ENCODE peak calls at places on chromosome 18, in seven cellular contexts. Z is fibroblast of lung, K is spleen, V is small intestine, E is body of pancreas, S is aorta, G is SJCRH30. Q is an unnamed sample.

GRCh38 chr18:5543036-5543671 is 643 bp downstream of the EPB41L3 start:
- DNase-seq in Z (no peak), K (peak), G (no peak), S (no peak), E (peak), V (no peak), Q (peak)

GRCh38 chr18:73896685-73897084 is 250.9 kb downstream of the FBXO15 start:
- DNase-seq in S (no peak), V (no peak), Z (no peak), E (no peak), G (no peak), K (no peak), Q (no peak)

GRCh38 chr18:78611869-78612268 is 367.7 kb upstream of the SALL3 start:
- DNase-seq in K (peak), S (no peak), Z (no peak), G (no peak), E (no peak), V (no peak), Q (no peak)

GRCh38 chr18:8952796-8953760 is 149.4 kb upstream of the NDUFV2 start:
- DNase-seq in G (no peak), S (no peak), E (no peak), Z (peak), K (no peak), V (no peak), Q (no peak)

GRCh38 chr18:55093808-55094207 is 134.5 kb upstream of the CCDC68 start:
- DNase-seq in Z (no peak), S (no peak), K (no peak), E (no peak), G (no peak), V (no peak), Q (no peak)

GRCh38 chr18:51666717-51667320 is 469.3 kb upstream of the MEX3C start:
- DNase-seq in Z (no peak), S (no peak), G (peak), V (peak), E (peak), K (no peak), Q (peak)

GRCh38 chr18:48658721-48659120 is 119.9 kb downstream of the CTIF start:
- DNase-seq in Z (no peak), V (no peak), E (no peak), K (no peak), S (no peak), G (no peak), Q (no peak)

GRCh38 chr18:73331212-73331772 is 463.5 kb upstream of the NETO1 start:
- DNase-seq in V (no peak), G (no peak), Z (no peak), E (no peak), S (no peak), K (no peak), Q (no peak)

GRCh38 chr18:40925071-40925541 is 1029.9 kb upstream of the PIK3C3 start:
- DNase-seq in Z (no peak), S (no peak), G (peak), E (no peak), V (no peak), K (no peak), Q (no peak)

GRCh38 chr18:22490429-22490846 is 72.7 kb upstream of the CTAGE1 start:
- DNase-seq in S (no peak), E (no peak), G (no peak), Z (no peak), V (peak), K (no peak), Q (no peak)

GRCh38 chr18:48095726-48096125 is 165.3 kb upstream of the SMAD2 start:
- DNase-seq in Z (no peak), E (no peak), G (no peak), K (no peak), V (no peak), S (no peak), Q (peak)

GRCh38 chr18:39841133-39842041 is 2113.6 kb upstream of the PIK3C3 start:
- DNase-seq in E (peak), G (peak), V (peak), S (peak), Z (peak), K (peak), Q (peak)

GRCh38 chr18:62754026-62754425 is 38.7 kb downstream of the PHLPP1 start:
- DNase-seq in K (no peak), V (no peak), G (peak), E (no peak), S (no peak), Z (no peak), Q (no peak)

GRCh38 chr18:49563130-49563540 is 1.3 kb downstream of the LIPG start:
- DNase-seq in G (no peak), E (no peak), Z (no peak), S (no peak), K (no peak), V (peak), Q (no peak)

GRCh38 chr18:74114206-74114605 is 33.4 kb downstream of the FBXO15 start:
- DNase-seq in G (no peak), Z (no peak), S (no peak), K (no peak), V (no peak), E (no peak), Q (no peak)

GRCh38 chr18:35875566-35875965 is 96.9 kb upstream of the RMP24 start:
- DNase-seq in G (no peak), K (no peak), E (no peak), V (no peak), Z (no peak), S (no peak), Q (no peak)

GRCh38 chr18:10056506-10056905 is 142.7 kb downstream of the VAPA start:
- DNase-seq in E (no peak), S (no peak), Z (no peak), V (no peak), K (no peak), G (no peak), Q (no peak)

GRCh38 chr18:28086530-28087172 is 90.3 kb downstream of the CDH2 start:
- DNase-seq in S (no peak), V (no peak), G (no peak), K (no peak), Z (peak), E (no peak), Q (no peak)

GRCh38 chr18:63823516-63824219 is 48.5 kb downstream of the SERPINB7 start:
- DNase-seq in V (peak), S (no peak), G (peak), K (no peak), E (peak), Z (peak), Q (peak)

GRCh38 chr18:69447886-69448285 is 47.2 kb downstream of the DOK6 start:
- DNase-seq in E (no peak), S (no peak), G (no peak), Z (no peak), V (no peak), K (no peak), Q (no peak)

GRCh38 chr18:46711444-46711863 is 45.4 kb downstream of the ST8SIA5 start:
- DNase-seq in K (no peak), E (no peak), S (no peak), V (no peak), G (peak), Z (no peak), Q (peak)

GRCh38 chr18:62282188-62282629 is 42.9 kb upstream of the TNFRSF11A start:
- DNase-seq in K (no peak), V (no peak), Z (peak), S (no peak), E (no peak), G (no peak), Q (no peak)

GRCh38 chr18:59707306-59707705 is 10.1 kb upstream of the CCBE1 start:
- DNase-seq in V (no peak), G (no peak), Z (no peak), E (no peak), S (no peak), K (no peak), Q (no peak)

GRCh38 chr18:9417081-9417841 is 58.1 kb upstream of the RALBP1 start:
- DNase-seq in E (peak), V (no peak), G (peak), K (no peak), S (no peak), Z (peak), Q (no peak)

GRCh38 chr18:72555983-72556382 is 11.8 kb upstream of the CBLN2 start:
- DNase-seq in E (no peak), G (no peak), S (no peak), Z (no peak), K (no peak), V (no peak), Q (no peak)

GRCh38 chr18:33184918-33185317 is 255.6 kb downstream of the CCDC178 start:
- DNase-seq in K (no peak), V (no peak), S (no peak), Z (no peak), G (no peak), E (no peak), Q (no peak)

GRCh38 chr18:35780937-35781336 is 191.5 kb upstream of the RMP24 start:
- DNase-seq in E (no peak), V (no peak), Z (no peak), S (no peak), K (no peak), G (no peak), Q (no peak)

GRCh38 chr18:40851014-40851429 is 1104.0 kb upstream of the PIK3C3 start:
- DNase-seq in S (no peak), E (peak), V (no peak), G (peak), Z (peak), K (no peak), Q (no peak)

GRCh38 chr18:62856294-62856693 is 141.0 kb downstream of the PHLPP1 start:
- DNase-seq in K (no peak), Z (no peak), G (no peak), E (no peak), S (no peak), V (no peak), Q (no peak)

GRCh38 chr18:46629356-46629755 is 27.7 kb downstream of the LOXHD1 start:
- DNase-seq in E (no peak), K (no peak), S (no peak), V (no peak), G (no peak), Z (no peak), Q (no peak)

GRCh38 chr18:55500316-55501086 is 87.5 kb downstream of the TCF4 start:
- DNase-seq in V (no peak), G (no peak), Z (peak), K (no peak), E (no peak), S (no peak), Q (no peak)

GRCh38 chr18:48545690-48546365 is 7.0 kb downstream of the CTIF start:
- DNase-seq in E (peak), G (peak), V (no peak), Z (peak), S (peak), K (no peak), Q (peak)

GRCh38 chr18:13445241-13445897 is 226.8 kb downstream of the LDLRAD4 start:
- DNase-seq in S (no peak), K (no peak), G (no peak), V (no peak), Z (no peak), E (no peak), Q (no peak)
- H3K27ac ChIP-seq in S (no peak), K (no peak), G (no peak), V (no peak), Z (no peak), E (no peak), Q (no peak)

GRCh38 chr18:11091746-11092145 is 57.6 kb downstream of the PIEZO2 start:
- DNase-seq in E (no peak), G (no peak), S (no peak), K (no peak), Z (no peak), V (no peak), Q (no peak)

GRCh38 chr18:11096839-11097750 is 52.3 kb downstream of the PIEZO2 start:
- DNase-seq in Z (no peak), V (no peak), G (no peak), S (no peak), K (no peak), E (no peak), Q (no peak)

GRCh38 chr18:11095211-11095610 is 54.2 kb downstream of the PIEZO2 start:
- DNase-seq in K (no peak), V (no peak), G (no peak), E (no peak), S (no peak), Z (no peak), Q (no peak)

GRCh38 chr18:11095674-11096293 is 53.6 kb downstream of the PIEZO2 start:
- DNase-seq in G (no peak), Z (no peak), K (no peak), V (no peak), E (no peak), S (no peak), Q (no peak)

DNA sequence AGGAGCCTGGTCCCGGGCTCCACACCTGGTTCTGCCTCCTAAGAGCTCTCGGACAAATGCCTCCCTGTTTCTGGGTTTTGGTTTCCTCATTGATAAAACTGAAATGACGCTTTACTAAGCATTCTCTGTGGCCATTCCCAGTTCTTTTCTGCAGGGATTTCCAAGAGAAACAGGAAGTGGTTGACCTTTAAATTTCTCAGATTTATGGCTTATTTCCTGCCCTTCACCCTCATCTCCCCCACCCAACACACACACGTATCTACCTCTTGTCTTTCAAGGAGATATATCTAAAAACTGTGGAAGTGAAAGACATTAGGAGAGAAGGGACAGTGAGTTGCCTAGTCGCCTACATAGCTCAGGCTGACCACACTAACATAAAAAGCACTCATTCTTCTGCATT is 53.0 kb downstream of the PIEZO2 start:
- DNase-seq in V (no peak), K (no peak), Z (no peak), S (no peak), G (no peak), E (no peak), Q (no peak)
- H3K4me3 ChIP-seq in V (no peak), K (no peak), Z (no peak), S (no peak), G (no peak), E (no peak), Q (no peak)

GRCh38 chr18:76490040-76490439 is 5.0 kb downstream of the ZNF516 start:
- DNase-seq in G (no peak), Z (no peak), E (no peak), S (no peak), V (no peak), K (no peak), Q (no peak)

GRCh38 chr18:76490701-76491171 is 4.3 kb downstream of the ZNF516 start:
- DNase-seq in K (peak), V (peak), S (peak), E (peak), Z (no peak), G (peak), Q (peak)

GRCh38 chr18:76487782-76488181 is 7.3 kb downstream of the ZNF516 start:
- DNase-seq in V (no peak), E (no peak), S (no peak), K (no peak), G (peak), Z (no peak), Q (peak)

GRCh38 chr18:76488190-76488589 is 6.9 kb downstream of the ZNF516 start:
- DNase-seq in K (no peak), E (no peak), Z (peak), S (no peak), G (no peak), V (no peak), Q (no peak)

GRCh38 chr18:76489081-76489480 is 6.0 kb downstream of the ZNF516 start:
- DNase-seq in Z (no peak), V (no peak), K (no peak), G (no peak), S (no peak), E (no peak), Q (no peak)
- H3K27ac ChIP-seq in Z (no peak), V (no peak), K (no peak), G (no peak), S (no peak), E (no peak), Q (peak)

GRCh38 chr18:2905802-2906521 is 59.2 kb downstream of the EMILIN2 start:
- DNase-seq in G (no peak), K (peak), V (peak), S (peak), Z (peak), E (peak), Q (no peak)
- H3K4me3 ChIP-seq in G (no peak), K (peak), V (peak), S (no peak), Z (peak), E (peak), Q (no peak)

DNA sequence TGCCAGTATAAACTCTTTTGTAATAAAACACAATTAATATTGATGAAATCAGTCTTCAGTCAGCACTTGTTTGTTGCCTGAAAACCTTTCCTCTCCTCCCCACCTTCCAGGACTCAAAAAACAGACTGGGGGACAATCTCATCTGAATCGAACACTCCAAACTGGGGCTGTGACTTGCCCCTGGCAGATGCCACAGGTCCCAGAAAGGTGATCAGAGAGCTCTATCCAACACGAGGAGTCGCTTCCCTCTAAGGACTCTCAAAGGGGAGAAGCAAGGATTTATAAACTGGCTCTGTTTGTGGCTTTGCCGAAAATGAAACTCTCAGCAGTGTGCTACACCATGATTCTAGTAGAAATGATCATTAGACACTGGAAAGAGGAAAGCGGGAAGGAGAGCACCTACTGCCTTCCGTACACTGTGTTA is 199.2 kb downstream of the TGIF1 start:
- DNase-seq in K (no peak), E (no peak), G (no peak), Z (peak), V (no peak), S (no peak), Q (no peak)
- H3K27ac ChIP-seq in K (no peak), E (no peak), G (no peak), Z (peak), V (no peak), S (no peak), Q (no peak)

GRCh38 chr18:31648966-31649429 is 35.4 kb downstream of the B4GALT6 start:
- DNase-seq in Z (peak), G (peak), K (no peak), V (peak), E (no peak), S (no peak), Q (no peak)
- H3K4me3 ChIP-seq in Z (no peak), G (no peak), K (no peak), V (no peak), E (no peak), S (no peak), Q (no peak)

GRCh38 chr18:57075716-57076400 is 71.0 kb upstream of the BOD1L2 start:
- DNase-seq in K (no peak), S (no peak), V (no peak), G (no peak), E (no peak), Z (no peak), Q (no peak)
- H3K27ac ChIP-seq in K (no peak), S (no peak), V (no peak), G (no peak), E (no peak), Z (no peak), Q (no peak)

DNA sequence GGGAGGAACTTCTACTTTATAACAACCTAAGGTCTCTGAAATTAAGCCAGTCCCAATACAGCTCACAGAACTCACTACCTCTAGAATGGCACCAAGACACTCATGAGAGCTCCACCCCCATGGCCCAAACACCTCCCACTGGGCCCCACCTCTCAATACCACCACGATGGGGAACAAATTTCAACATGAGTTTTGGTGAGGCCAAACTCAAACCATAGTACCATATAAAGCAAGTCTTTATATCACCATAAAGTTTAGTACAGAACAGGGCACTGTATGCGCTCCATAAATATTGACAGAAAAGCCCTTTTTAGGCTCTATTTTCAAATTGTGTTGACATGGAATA is 3.3 kb downstream of the AFG3L2 start:
- DNase-seq in E (no peak), G (no peak), K (no peak), Z (no peak), S (no peak), V (no peak), Q (no peak)
- H3K4me3 ChIP-seq in E (no peak), G (no peak), K (no peak), Z (no peak), S (no peak), V (peak), Q (no peak)

Q was measured in WERI-Rb-1.